ENCODE peak calls at places on chromosomes 12 and 14, in four cellular contexts. W, T, X and R are unnamed samples.

GRCh38 chr14:61642246-61642982 is 52.9 kb upstream of the HIF1A start:
- DNase-seq in W (no peak), T (no peak), X (no peak), R (no peak)

GRCh38 chr12:55997535-55997859 is 421 bp downstream of the SUOX start:
- DNase-seq in W (no peak), T (no peak), X (no peak), R (no peak)

GRCh38 chr12:103762473-103762872 is 78.6 kb downstream of the NT5DC3 start:
- DNase-seq in W (no peak), T (no peak), X (no peak), R (no peak)

GRCh38 chr12:79687711-79688270 is 3.0 kb downstream of the PAWR start:
- DNase-seq in W (no peak), T (no peak), X (no peak), R (no peak)

GRCh38 chr14:33996450-33996849 is 45.6 kb upstream of the EGLN3 start:
- DNase-seq in W (peak), T (no peak), X (no peak), R (no peak)

GRCh38 chr14:66634876-66635275 is 126.9 kb downstream of the GPHN start:
- DNase-seq in W (no peak), T (no peak), X (no peak), R (no peak)

GRCh38 chr12:43957732-43958131 is 121.9 kb downstream of the TMEM117 start:
- DNase-seq in W (peak), T (peak), X (no peak), R (no peak)

GRCh38 chr12:52486166-52487105 is 6.6 kb downstream of the KRT6A start:
- DNase-seq in W (no peak), T (no peak), X (no peak), R (no peak)

GRCh38 chr14:21985081-21985480 is 311.5 kb upstream of the OR4E1 start:
- DNase-seq in W (no peak), T (no peak), X (no peak), R (no peak)

GRCh38 chr14:77113644-77114043 is 15.6 kb downstream of the CIPC start:
- DNase-seq in W (no peak), T (no peak), X (peak), R (peak)

GRCh38 chr14:54498095-54498531 is 9.3 kb upstream of the GMFB start:
- DNase-seq in W (no peak), T (no peak), X (no peak), R (no peak)

GRCh38 chr12:24039113-24039525 is 89.6 kb upstream of the SOX5 start:
- DNase-seq in W (no peak), T (no peak), X (no peak), R (no peak)

GRCh38 chr12:93990832-93991748 is 157.3 kb upstream of the PLXNC1 start:
- DNase-seq in W (no peak), T (no peak), X (peak), R (peak)

GRCh38 chr14:83172363-83172762 is 1638.7 kb upstream of the SEL1L start:
- DNase-seq in W (no peak), T (no peak), X (no peak), R (no peak)

GRCh38 chr12:40727774-40728483 is 35.7 kb downstream of the CNTN1 start:
- DNase-seq in W (no peak), T (no peak), X (no peak), R (no peak)

GRCh38 chr14:48814562-48814961 is 771.6 kb downstream of the RPS29 start:
- DNase-seq in W (no peak), T (no peak), X (no peak), R (no peak)

GRCh38 chr14:88792572-88793258 is at the start of gene EML5:
- DNase-seq in W (peak), T (peak), X (peak), R (peak)

GRCh38 chr12:11986165-11986564 is 84.6 kb upstream of the BCL2L14 start:
- DNase-seq in W (no peak), T (no peak), X (no peak), R (no peak)

GRCh38 chr14:55245657-55246268 is 25.5 kb upstream of the FBXO34 start:
- DNase-seq in W (no peak), T (no peak), X (no peak), R (no peak)

GRCh38 chr12:118011377-118011776 is 5.1 kb upstream of the RFC5 start:
- DNase-seq in W (no peak), T (no peak), X (no peak), R (no peak)

GRCh38 chr12:120061815-120062214 is 54.7 kb downstream of the RAB35 start:
- DNase-seq in W (no peak), T (no peak), X (no peak), R (no peak)

GRCh38 chr14:20195911-20196310 is 5.2 kb downstream of the OR11G2 start:
- DNase-seq in W (no peak), T (no peak), X (no peak), R (no peak)

GRCh38 chr12:43401096-43401495 is 150.9 kb downstream of the ADAMTS20 start:
- DNase-seq in W (no peak), T (no peak), X (no peak), R (no peak)

GRCh38 chr12:110737532-110737931 is 5.2 kb downstream of the PPP1CC start:
- DNase-seq in W (no peak), T (no peak), X (no peak), R (no peak)

GRCh38 chr12:12718853-12719252 is 1.7 kb downstream of the CDKN1B start:
- DNase-seq in W (no peak), T (no peak), X (no peak), R (no peak)

GRCh38 chr12:53070901-53071492 is 8.2 kb downstream of the SPRYD3 start:
- DNase-seq in W (no peak), T (no peak), X (no peak), R (no peak)

GRCh38 chr12:25372969-25373368 is 122.2 kb upstream of the KRAS start:
- DNase-seq in W (no peak), T (no peak), X (no peak), R (no peak)

GRCh38 chr12:110689601-110690430 is 901 bp upstream of the HVCN1 start:
- DNase-seq in W (no peak), T (peak), X (peak), R (peak)

GRCh38 chr12:21676781-21677180 is 19.1 kb upstream of the LDHB start:
- DNase-seq in W (no peak), T (no peak), X (no peak), R (no peak)

GRCh38 chr14:53971501-53971900 is 14.9 kb upstream of the BMP4 start:
- DNase-seq in W (no peak), T (no peak), X (no peak), R (no peak)

GRCh38 chr12:114361545-114361944 is 44.4 kb downstream of the TBX5 start:
- DNase-seq in W (no peak), T (no peak), X (no peak), R (no peak)

GRCh38 chr14:99273724-99274345 is 1.8 kb upstream of the BCL11B start:
- DNase-seq in W (no peak), T (peak), X (no peak), R (no peak)